ENCODE peak calls at places on chromosomes 3 and 15, in nine cellular contexts. X is transverse colon, H is NB4, B is K562, C is adrenal gland, K is GM12878, T is gastrocnemius medialis, R is Peyer's patch, P is esophagus squamous epithelium. V is an unnamed sample.

GRCh38 chr15:83653639-83654378 is at the start of gene ADAMTSL3:
- DNase-seq in B (no peak), C (peak), K (no peak), X (peak), P (no peak), R (no peak), T (no peak), H (no peak), V (no peak)

GRCh38 chr15:73715417-73715816 is 31.2 kb downstream of the CD276 start:
- DNase-seq in C (no peak), T (no peak), P (no peak), R (no peak), X (no peak), K (no peak), B (no peak), H (no peak), V (no peak)

GRCh38 chr3:15361494-15362214 is 29.3 kb upstream of the SH3BP5 start:
- DNase-seq in C (no peak), T (no peak), H (peak), B (no peak), R (no peak), K (peak), P (no peak), X (peak), V (no peak)

GRCh38 chr15:83904107-83904720 is 250.3 kb downstream of the ADAMTSL3 start:
- DNase-seq in K (no peak), H (peak), T (no peak), P (no peak), X (peak), R (no peak), C (no peak), B (no peak), V (no peak)

GRCh38 chr3:123783811-123784210 is 100.3 kb downstream of the MYLK start:
- DNase-seq in R (no peak), C (no peak), X (peak), P (no peak), H (no peak), T (no peak), K (no peak), B (no peak), V (no peak)

GRCh38 chr3:42014443-42014945 is 52.6 kb upstream of the ULK4 start:
- DNase-seq in K (no peak), B (no peak), H (peak), T (no peak), C (no peak), X (peak), P (no peak), R (peak), V (no peak)

GRCh38 chr15:99123706-99124451 is 19.0 kb downstream of the SYNM start:
- DNase-seq in K (no peak), H (peak), P (no peak), C (peak), B (peak), X (peak), R (peak), T (peak), V (peak)

GRCh38 chr15:34084086-34084485 is 17.6 kb downstream of the EMC7 start:
- DNase-seq in C (no peak), B (no peak), T (no peak), H (no peak), R (no peak), P (no peak), X (peak), K (no peak), V (peak)

GRCh38 chr3:188421836-188422540 is 268.0 kb downstream of the LPP start:
- DNase-seq in H (peak), K (peak), T (no peak), X (no peak), P (no peak), B (no peak), R (peak), C (no peak), V (no peak)

GRCh38 chr3:157088133-157088488 is 71.8 kb downstream of the CCNL1 start:
- DNase-seq in K (no peak), X (peak), R (no peak), P (no peak), C (no peak), B (no peak), T (no peak), H (no peak), V (no peak)

GRCh38 chr3:172713316-172713715 is 2.4 kb upstream of the NCEH1 start:
- DNase-seq in B (no peak), R (no peak), P (no peak), K (no peak), T (no peak), X (no peak), C (no peak), H (no peak), V (no peak)

GRCh38 chr3:189710620-189711388 is 79.6 kb downstream of the TP63 start:
- DNase-seq in R (no peak), T (peak), K (peak), C (peak), X (peak), B (no peak), P (no peak), H (no peak), V (peak)

GRCh38 chr15:60379466-60380274 is 18.1 kb downstream of the ANXA2 start:
- DNase-seq in R (no peak), K (no peak), X (no peak), B (no peak), C (no peak), T (no peak), H (peak), P (no peak), V (no peak)

GRCh38 chr15:90716976-90717821 is at the start of gene BLM:
- DNase-seq in X (peak), T (peak), H (peak), C (peak), R (peak), P (peak), B (peak), K (peak), V (peak)

GRCh38 chr3:123071146-123071545 is 4.3 kb downstream of the PDIA5 start:
- DNase-seq in P (no peak), T (no peak), R (no peak), H (peak), X (no peak), C (peak), B (no peak), K (no peak), V (no peak)

GRCh38 chr3:23294770-23295387 is 91.8 kb downstream of the UBE2E2 start:
- DNase-seq in K (no peak), X (no peak), R (no peak), C (no peak), H (no peak), T (no peak), B (no peak), P (no peak), V (no peak)

GRCh38 chr3:40022267-40022827 is 212.9 kb downstream of the MYRIP start:
- DNase-seq in K (no peak), B (no peak), T (no peak), R (no peak), C (no peak), H (no peak), X (no peak), P (no peak), V (no peak)

GRCh38 chr3:129837057-129837631 is 56.4 kb downstream of the TMCC1 start:
- DNase-seq in R (no peak), C (no peak), T (no peak), H (no peak), X (no peak), B (no peak), K (no peak), P (no peak), V (no peak)

GRCh38 chr3:187572431-187572830 is 97.8 kb downstream of the SST start:
- DNase-seq in B (no peak), X (no peak), H (no peak), R (no peak), C (no peak), K (no peak), P (no peak), T (no peak), V (no peak)

GRCh38 chr3:135071483-135071882 is 276.4 kb downstream of the EPHB1 start:
- DNase-seq in R (no peak), B (no peak), H (no peak), X (no peak), K (no peak), T (no peak), P (no peak), C (no peak), V (no peak)

GRCh38 chr3:39260957-39261356 is 18.9 kb downstream of the CX3CR1 start:
- DNase-seq in P (peak), K (peak), R (peak), B (peak), X (peak), C (peak), H (peak), T (peak), V (peak)

GRCh38 chr3:124565013-124565412 is 165.2 kb upstream of the UMPS start:
- DNase-seq in B (peak), H (peak), K (no peak), R (peak), T (peak), X (peak), C (peak), P (no peak), V (peak)

GRCh38 chr3:108838411-108838810 is 15.8 kb downstream of the TRAT1 start:
- DNase-seq in H (no peak), K (no peak), P (no peak), X (no peak), R (no peak), C (no peak), T (no peak), B (no peak), V (no peak)

GRCh38 chr15:86231864-86232801 is 152.5 kb downstream of the AGBL1 start:
- DNase-seq in T (no peak), X (peak), H (peak), K (no peak), B (no peak), P (no peak), R (peak), C (peak), V (peak)

GRCh38 chr3:171457263-171458055 is 2.7 kb downstream of the TNIK start:
- DNase-seq in R (peak), H (peak), T (no peak), X (peak), B (no peak), K (no peak), P (no peak), C (no peak), V (no peak)

GRCh38 chr3:110521019-110521418 is 550.6 kb upstream of the NECTIN3 start:
- DNase-seq in H (no peak), T (no peak), K (no peak), R (no peak), B (peak), P (no peak), C (no peak), X (no peak), V (peak)

GRCh38 chr15:75061272-75061671 is 37.9 kb downstream of the PPCDC start:
- DNase-seq in X (no peak), K (peak), C (peak), B (no peak), R (peak), T (no peak), H (peak), P (no peak), V (no peak)

DNA sequence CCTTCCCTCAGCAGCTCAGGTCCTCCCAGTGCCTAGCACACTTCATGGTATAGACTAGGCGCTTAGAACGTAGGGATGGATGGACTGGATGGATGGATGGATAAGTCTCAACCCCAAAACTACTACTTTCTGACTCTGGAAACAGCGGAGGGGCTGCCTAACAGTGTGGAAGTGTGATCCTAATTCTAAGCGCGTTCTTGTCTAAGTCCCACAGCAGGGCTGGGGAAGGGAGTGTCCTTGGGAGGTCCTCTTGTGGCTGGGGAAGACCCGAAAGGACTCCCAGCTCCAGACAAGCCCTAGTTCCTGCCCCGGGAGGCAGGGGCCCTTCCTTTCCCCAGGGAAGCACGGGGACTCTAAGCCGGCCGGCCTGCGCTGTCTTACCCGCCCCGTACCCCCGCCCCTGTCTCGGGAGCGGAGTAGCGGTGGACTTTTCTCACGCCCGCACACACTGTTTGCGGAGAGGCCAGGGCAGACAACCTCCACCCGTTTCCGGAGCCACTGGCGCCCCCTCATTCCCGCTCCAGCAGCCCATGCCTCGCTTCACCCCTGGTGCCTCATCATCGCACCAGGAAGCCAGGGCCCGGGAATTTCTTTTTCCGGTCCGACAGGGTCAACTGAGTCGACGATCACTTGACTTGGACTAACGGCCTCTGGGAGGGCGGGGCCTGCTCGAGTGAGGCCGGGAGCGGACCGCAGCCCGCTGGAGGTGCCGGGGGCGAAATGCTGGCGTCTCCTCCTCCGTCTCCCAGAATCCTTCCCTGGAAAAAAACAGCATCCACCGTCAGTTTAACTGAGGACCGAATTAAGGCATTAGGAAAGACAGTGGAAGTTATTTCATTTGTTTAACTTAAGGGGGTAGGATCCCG is 133.3 kb downstream of the TBC1D2B start:
- DNase-seq in H (peak), P (peak), C (peak), K (no peak), T (peak), R (peak), X (peak), B (peak), V (no peak)
- TF ChIP-seq POLR2A in H (peak), P (no peak), C (peak), K (peak), T (peak), R (peak), X (no peak), B (peak), V (no peak)

GRCh38 chr15:67543348-67543718 is 830 bp downstream of the MAP2K5 start:
- DNase-seq in K (no peak), H (no peak), R (peak), X (peak), P (no peak), B (peak), C (peak), T (no peak), V (no peak)

GRCh38 chr15:67545864-67546263 is 3.4 kb downstream of the MAP2K5 start:
- DNase-seq in T (no peak), B (no peak), R (no peak), C (no peak), P (no peak), X (no peak), K (no peak), H (no peak), V (no peak)

GRCh38 chr15:67542192-67542461 is 376 bp upstream of the MAP2K5 start:
- DNase-seq in K (no peak), C (no peak), H (no peak), P (no peak), R (no peak), X (no peak), B (no peak), T (no peak), V (no peak)

GRCh38 chr15:67544475-67544874 is 2.0 kb downstream of the MAP2K5 start:
- DNase-seq in H (no peak), R (no peak), K (no peak), C (no peak), P (no peak), X (no peak), T (no peak), B (no peak), V (no peak)

DNA sequence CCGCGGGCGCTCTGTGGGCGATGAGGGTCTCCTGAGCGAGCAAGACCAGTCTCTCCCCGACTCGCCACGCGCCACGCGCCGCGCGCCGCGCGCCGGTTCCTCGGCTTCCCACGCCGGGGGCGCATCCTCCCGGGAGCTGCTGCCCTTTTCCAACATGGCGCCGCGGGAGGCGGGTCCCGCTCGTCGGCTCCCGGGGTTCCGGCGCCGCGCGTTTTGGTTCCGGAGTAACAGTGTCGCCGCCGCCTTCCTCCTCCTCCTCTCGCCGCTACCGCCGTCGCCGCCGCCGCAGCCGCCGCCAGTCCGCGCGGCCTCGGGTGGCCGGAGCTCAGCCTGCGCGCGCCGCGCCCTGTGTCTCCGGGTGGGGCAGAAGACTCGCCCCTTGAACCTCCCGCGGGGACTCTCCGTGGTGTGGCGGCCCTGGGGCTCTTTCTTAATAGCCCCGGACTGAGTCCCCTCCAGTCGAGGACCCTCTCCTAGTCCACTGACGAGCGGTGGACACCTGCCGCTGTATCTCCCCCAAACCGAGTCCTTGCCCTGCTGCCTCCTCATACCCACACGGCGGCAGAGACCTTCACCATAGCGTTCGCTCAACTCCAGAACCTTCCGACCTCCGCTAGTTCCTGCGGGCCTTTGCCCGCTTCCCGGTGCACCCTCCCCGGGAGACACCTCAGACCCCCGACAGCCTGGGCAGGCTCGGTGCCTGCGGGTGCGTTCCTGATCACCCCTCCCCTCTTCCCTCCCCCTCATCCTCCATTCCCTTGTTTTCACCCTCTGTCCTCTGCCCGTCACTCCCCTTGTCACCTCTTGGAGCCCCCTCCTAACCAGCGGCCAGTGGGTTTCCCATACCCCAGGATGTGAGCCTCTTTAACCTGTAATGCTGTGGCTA is at the start of gene MAP2K5:
- DNase-seq in B (peak), P (peak), T (peak), K (no peak), H (peak), C (peak), R (peak), X (peak), V (peak)
- TF ChIP-seq POLR2A in B (peak), P (peak), T (peak), K (peak), H (peak), C (peak), R (peak), X (peak), V (peak)

GRCh38 chr3:194161181-194162045 is 25.5 kb downstream of the HES1 start:
- DNase-seq in C (no peak), H (no peak), P (no peak), R (no peak), K (no peak), T (no peak), B (no peak), X (no peak), V (no peak)
- TF ChIP-seq POLR2A in C (no peak), H (no peak), P (no peak), R (no peak), K (no peak), T (no peak), B (no peak), X (no peak), V (no peak)

DNA sequence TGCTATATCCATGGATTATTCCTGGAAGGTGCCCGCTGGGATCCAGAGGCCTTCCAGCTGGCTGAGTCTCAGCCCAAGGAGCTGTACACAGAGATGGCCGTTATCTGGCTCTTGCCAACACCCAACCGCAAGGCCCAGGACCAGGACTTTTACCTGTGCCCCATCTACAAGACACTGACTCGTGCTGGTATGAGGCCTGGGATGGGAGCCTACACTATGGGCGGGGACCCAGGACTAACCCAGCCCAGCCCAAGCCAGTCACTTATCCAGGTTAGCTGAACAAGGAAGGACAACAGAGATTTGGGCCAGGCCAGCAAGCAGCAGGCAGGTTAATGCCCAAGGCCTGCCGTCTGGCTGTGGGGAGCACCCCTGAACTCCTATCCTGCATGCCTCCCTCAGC is 45.3 kb downstream of the SEMA3G start:
- DNase-seq in K (no peak), R (no peak), H (no peak), P (no peak), B (no peak), X (no peak), C (no peak), T (no peak), V (no peak)
- TF ChIP-seq POLR2A in K (no peak), R (no peak), H (no peak), P (no peak), B (no peak), X (peak), C (no peak), T (no peak), V (no peak)

GRCh38 chr3:8445861-8446260 is 55.8 kb upstream of the LMCD1 start:
- DNase-seq in T (no peak), K (no peak), H (no peak), P (no peak), X (no peak), B (no peak), C (no peak), R (no peak), V (no peak)

GRCh38 chr3:8444883-8445282 is 56.7 kb upstream of the LMCD1 start:
- DNase-seq in C (no peak), R (no peak), T (no peak), B (no peak), H (no peak), K (no peak), P (no peak), X (no peak), V (no peak)

GRCh38 chr3:8441969-8442559 is 59.6 kb upstream of the LMCD1 start:
- DNase-seq in T (no peak), K (no peak), R (no peak), H (peak), C (peak), X (no peak), B (peak), P (no peak), V (peak)

GRCh38 chr3:8442993-8443670 is 58.5 kb upstream of the LMCD1 start:
- DNase-seq in P (no peak), B (no peak), X (no peak), H (no peak), T (no peak), K (no peak), C (no peak), R (no peak), V (no peak)

DNA sequence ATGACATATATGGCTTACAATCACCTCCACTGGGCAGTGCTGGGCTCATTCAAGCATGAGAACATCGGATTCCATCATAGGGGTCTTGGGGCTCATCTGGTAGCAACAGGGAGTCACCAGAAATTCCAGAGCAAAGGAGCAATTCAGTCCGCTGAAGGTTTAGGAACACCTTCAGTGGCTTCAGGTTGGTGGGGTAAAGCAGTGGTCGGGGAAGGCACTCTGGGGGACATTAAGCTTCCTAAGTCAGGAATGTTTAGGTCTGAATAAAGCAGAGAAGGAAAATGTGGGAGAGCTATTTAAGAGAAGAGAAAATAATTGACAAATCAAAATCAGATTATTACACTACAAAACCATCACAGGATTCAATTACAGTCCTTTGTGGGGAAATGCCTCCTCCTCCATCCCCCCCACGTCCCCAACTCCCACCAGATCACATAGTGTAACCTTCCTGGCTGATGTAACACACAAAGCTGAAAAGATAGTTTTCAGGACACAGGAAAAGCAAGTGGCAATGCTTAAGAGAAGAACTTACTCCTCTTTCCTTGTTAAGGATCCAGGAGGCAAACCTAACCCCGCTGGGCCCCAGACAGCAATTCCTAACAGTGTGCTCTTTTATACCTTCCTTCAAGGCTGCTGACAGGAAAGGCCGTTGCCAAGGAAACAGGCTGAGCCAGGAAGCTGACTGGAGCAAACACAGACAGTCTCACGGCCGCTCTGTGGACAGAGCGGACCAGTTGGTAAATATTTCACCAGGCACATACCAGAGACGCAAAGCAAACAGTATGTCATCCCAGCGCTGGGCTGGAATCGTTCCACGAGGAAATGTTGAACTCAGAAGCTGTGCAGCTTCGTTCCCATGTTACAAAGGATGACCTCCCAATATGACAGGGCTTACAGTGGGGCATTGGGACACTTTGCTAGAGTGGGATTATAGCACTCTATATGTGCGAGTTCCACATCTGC is 57.5 kb upstream of the LMCD1 start:
- DNase-seq in X (peak), C (peak), P (peak), R (peak), B (no peak), K (no peak), T (peak), H (no peak), V (peak)
- TF ChIP-seq POLR2A in X (peak), C (peak), P (no peak), R (no peak), B (no peak), K (no peak), T (no peak), H (no peak), V (peak)

V was measured in H54.